ENCODE peak calls at places on chromosomes 13 and 19, in nine cellular contexts. T, X, A, Q, J, W, V, H and C are unnamed samples.

GRCh38 chr19:29372461-29372860 is 153.3 kb upstream of the VSTM2B start:
- DNase-seq in W (no peak), A (no peak), J (no peak), Q (no peak), X (no peak), T (no peak), V (no peak), H (no peak), C (no peak)

GRCh38 chr13:56515441-56515840 is 625.3 kb upstream of the PRR20A start:
- DNase-seq in Q (no peak), V (no peak), T (no peak), X (no peak), W (no peak), A (no peak), J (peak; percentile 5), H (no peak), C (no peak)

GRCh38 chr19:37654118-37654517 is 1.1 kb downstream of the ZFP30 start:
- DNase-seq in J (peak; percentile 5), A (no peak), V (no peak), T (no peak), Q (no peak), W (no peak), X (no peak), H (no peak), C (no peak)

GRCh38 chr19:3175761-3176714 is 2.5 kb upstream of the S1PR4 start:
- DNase-seq in W (no peak), V (no peak), Q (no peak), X (peak; percentile 89), J (peak; percentile 42), H (no peak), A (no peak), T (no peak), C (no peak)

GRCh38 chr13:51804295-51805172 is 571 bp upstream of the DHRS12 start:
- DNase-seq in T (peak; percentile 50), Q (no peak), A (peak; percentile 38), W (no peak), H (no peak), X (peak; percentile 40), V (no peak), J (no peak), C (no peak)

GRCh38 chr13:26048745-26049144 is 3.1 kb downstream of the SHISA2 start:
- DNase-seq in X (no peak), H (no peak), T (no peak), J (no peak), A (no peak), W (no peak), Q (no peak), V (no peak), C (no peak)

GRCh38 chr13:98273824-98274786 is 97.0 kb upstream of the RNF113B start:
- DNase-seq in Q (no peak), H (no peak), X (no peak), V (no peak), J (peak; percentile 78), T (no peak), A (no peak), W (peak; percentile 44), C (no peak)

GRCh38 chr13:99414048-99414995 is 87.0 kb upstream of the TM9SF2 start:
- DNase-seq in T (no peak), X (no peak), A (no peak), Q (no peak), H (no peak), V (no peak), W (no peak), J (no peak), C (no peak)